ENCODE peak calls at places on chromosomes 4 and X, in nine cellular contexts. X is right atrium auricular region, W is tibial nerve, L is adrenal gland, A is cardiac muscle cell, Q is PC-3, O is heart left ventricle, H is OCI-LY7, N is uterus. T is an unnamed sample.

GRCh38 chrX:151713859-151714258 is 2.0 kb upstream of the FATE1 start:
- DNase-seq in X (no peak), W (no peak), L (no peak), A (peak; percentile 20), Q (peak; percentile 47), O (no peak), H (peak; percentile 11), N (no peak), T (no peak)

GRCh38 chr4:148273501-148273986 is 168.7 kb downstream of the NR3C2 start:
- DNase-seq in X (no peak), W (no peak), L (peak; percentile 82), A (no peak), Q (no peak), O (peak; percentile 49), H (no peak), N (no peak), T (no peak)

GRCh38 chr4:17814140-17814539 is 3.4 kb downstream of the NCAPG start:
- DNase-seq in X (no peak), W (no peak), L (no peak), A (no peak), Q (peak; percentile 7), O (no peak), H (no peak), N (no peak), T (no peak)

GRCh38 chr4:157992038-157992706 is 180.7 kb downstream of the GASK1B start:
- DNase-seq in X (no peak), W (peak; percentile 92), L (peak; percentile 74), A (peak; percentile 70), Q (peak; percentile 81), O (peak; percentile 73), H (peak; percentile 38), N (peak; percentile 75), T (peak; percentile 21)

GRCh38 chr4:110959041-110959643 is 336.3 kb upstream of the PITX2 start:
- DNase-seq in X (no peak), W (no peak), L (no peak), A (no peak), Q (no peak), O (no peak), H (peak; percentile 36), N (no peak), T (no peak)

GRCh38 chrX:22247169-22247568 is 25.5 kb upstream of the CBLL2 start:
- DNase-seq in X (no peak), W (no peak), L (no peak), A (no peak), Q (no peak), O (no peak), H (no peak), N (no peak), T (no peak)

GRCh38 chr4:122718265-122718664 is 14.2 kb upstream of the BBS12 start:
- DNase-seq in X (no peak), W (no peak), L (no peak), A (no peak), Q (peak; percentile 11), O (no peak), H (no peak), N (no peak), T (no peak)

GRCh38 chrX:152647978-152648377 is 10.3 kb downstream of the GABRQ start:
- DNase-seq in X (no peak), W (no peak), L (no peak), A (no peak), Q (no peak), O (no peak), H (no peak), N (no peak), T (no peak)

GRCh38 chrX:41923925-41924693 is 755 bp upstream of the CASK start:
- DNase-seq in X (no peak), W (peak; percentile 4), L (peak; percentile 17), A (peak; percentile 56), Q (peak; percentile 61), O (peak; percentile 7), H (peak; percentile 61), N (no peak), T (no peak)

GRCh38 chr4:141411936-141412335 is 191.2 kb downstream of the ZNF330 start:
- DNase-seq in X (no peak), W (no peak), L (no peak), A (no peak), Q (no peak), O (no peak), H (no peak), N (no peak), T (no peak)

GRCh38 chr4:94947681-94948108 is 189.9 kb downstream of the BMPR1B start:
- DNase-seq in X (no peak), W (no peak), L (no peak), A (no peak), Q (peak; percentile 10), O (no peak), H (no peak), N (no peak), T (no peak)

GRCh38 chr4:39233114-39233513 is 50.8 kb downstream of the WDR19 start:
- DNase-seq in X (no peak), W (no peak), L (no peak), A (no peak), Q (no peak), O (no peak), H (no peak), N (no peak), T (no peak)

GRCh38 chr4:106021737-106022410 is 126.6 kb downstream of the NPNT start:
- DNase-seq in X (no peak), W (no peak), L (no peak), A (no peak), Q (no peak), O (no peak), H (no peak), N (no peak), T (no peak)

DNA sequence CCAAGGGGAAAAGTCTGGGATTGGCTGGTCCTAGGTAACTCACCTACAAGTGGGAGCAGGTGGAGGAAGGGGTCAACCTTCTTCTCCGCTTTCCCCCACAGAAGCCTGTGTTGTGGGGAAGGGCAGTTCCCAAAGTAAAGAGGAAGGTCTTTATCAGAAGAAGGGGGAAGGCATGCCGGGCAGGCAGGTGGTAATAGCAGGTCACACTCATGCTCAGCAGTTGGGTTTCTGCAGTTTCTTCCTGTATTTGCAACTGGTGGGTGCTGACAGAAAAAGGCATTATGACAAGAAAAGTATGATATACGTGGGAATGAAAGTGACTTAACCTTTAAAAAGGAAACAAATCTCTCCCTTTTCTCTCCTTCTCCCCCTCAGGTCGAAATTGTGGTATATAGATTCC is 3.6 kb downstream of the MTMR1 start:
- DNase-seq in X (no peak), W (no peak), L (no peak), A (no peak), Q (no peak), O (no peak), H (peak; percentile 68), N (no peak), T (no peak)
- H3K4me3 ChIP-seq in X (no peak overlapping the region), W (no peak overlapping the region), L (no peak overlapping the region), A (no peak overlapping the region), Q (no peak overlapping the region), O (no peak overlapping the region), H (peak overlapping the region; percentile 75), N (no peak overlapping the region), T (no peak overlapping the region)

DNA sequence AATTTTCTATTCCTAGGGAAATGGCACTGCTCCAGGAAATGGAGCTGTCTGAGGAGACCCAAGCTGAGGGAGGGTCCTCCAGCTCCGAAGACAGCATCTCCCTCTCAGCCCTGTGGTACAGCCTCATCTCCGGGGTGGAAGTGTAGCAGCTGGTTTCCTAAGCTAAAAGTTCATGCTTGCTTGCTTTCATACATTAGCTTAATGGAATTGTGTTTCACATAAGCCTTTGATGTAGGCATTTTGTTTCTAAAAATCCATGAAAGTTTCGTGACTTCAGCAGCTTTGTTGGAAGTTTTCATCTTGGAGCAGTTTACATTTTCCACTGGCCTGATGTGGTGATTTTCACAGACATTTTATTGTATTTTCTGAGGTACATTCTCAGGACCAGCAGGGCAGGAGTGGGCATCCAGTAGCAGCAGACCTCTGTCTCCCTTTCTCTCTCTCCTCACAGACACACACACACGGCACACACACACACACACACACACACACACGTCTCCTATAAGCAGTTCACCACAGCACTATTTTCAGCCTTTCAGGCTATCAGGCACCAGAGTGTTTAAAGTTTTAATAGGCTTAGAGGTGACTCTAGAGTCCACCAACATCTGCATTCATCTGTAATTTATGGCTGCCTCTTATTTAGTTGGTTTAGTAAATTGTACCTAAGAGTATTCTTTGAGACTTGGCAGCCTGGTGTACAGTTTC is 225.7 kb upstream of the SFRP2 start:
- DNase-seq in X (no peak), W (no peak), L (no peak), A (no peak), Q (no peak), O (no peak), H (no peak), N (no peak), T (no peak)
- H3K27ac ChIP-seq in X (no peak overlapping the region), W (no peak overlapping the region), L (no peak overlapping the region), A (no peak overlapping the region), Q (no peak overlapping the region), O (no peak overlapping the region), H (no peak overlapping the region), N (no peak overlapping the region), T (no peak overlapping the region)

GRCh38 chr4:88659061-88659889 is 38.4 kb downstream of the NAP1L5 start:
- DNase-seq in X (peak; percentile 73), W (peak; percentile 55), L (peak; percentile 71), A (peak; percentile 77), Q (peak; percentile 77), O (peak; percentile 34), H (peak; percentile 24), N (peak; percentile 54), T (peak; percentile 38)
- TF ChIP-seq CTCF in X (peak; percentile 86), W (peak; percentile 71), L (peak; percentile 85), A (peak; percentile 79), Q (peak; percentile 83), O (peak; percentile 77), H (peak; percentile 73), N (peak; percentile 78), T (peak; percentile 52)

GRCh38 chr4:139123910-139124309 is 53.1 kb downstream of the ELF2 start:
- DNase-seq in X (no peak), W (no peak), L (no peak), A (no peak), Q (no peak), O (no peak), H (no peak), N (no peak), T (no peak)
- H3K4me3 ChIP-seq in X (no peak overlapping the region), W (no peak overlapping the region), L (no peak overlapping the region), A (no peak overlapping the region), Q (no peak overlapping the region), O (no peak overlapping the region), H (no peak overlapping the region), N (no peak overlapping the region), T (no peak overlapping the region)

GRCh38 chr4:25749150-25749794 is 93.6 kb downstream of the SLC34A2 start:
- DNase-seq in X (no peak), W (no peak), L (no peak), A (no peak), Q (no peak), O (no peak), H (no peak), N (no peak), T (no peak)
- H3K27ac ChIP-seq in X (no peak overlapping the region), W (no peak overlapping the region), L (no peak overlapping the region), A (no peak overlapping the region), Q (no peak overlapping the region), O (no peak overlapping the region), H (no peak overlapping the region), N (no peak overlapping the region), T (no peak overlapping the region)

GRCh38 chr4:151715881-151716280 is 44.9 kb downstream of the GATB start:
- DNase-seq in X (no peak), W (no peak), L (no peak), A (no peak), Q (no peak), O (no peak), H (no peak), N (no peak), T (no peak)
- TF ChIP-seq CTCF in X (no peak), W (no peak), L (no peak), A (no peak), Q (no peak), O (no peak), H (no peak), N (no peak), T (no peak)